ENCODE peak calls at places on chromosomes 16 and 17, in eight cellular contexts. B is hypothalamus; Z is stimulated activated naive B cell treated with anti-CD40 and anti-IgM and Interleukin-4, amounts not matched to agents 10 μg/mL and 1 μg/mL and 100 μg/mL, for 72 hours; U is AG09319; W is activated T-helper 1 cell treated with Interleukin-2 at 50 U/mL for 16 hours; V is H54; F is GM18507; D is RPMI8226. J is an unnamed sample.
A peak's percentile ranks its signal among the peaks of the same experiment; 100 is the strongest.

GRCh38 chr17:57587201-57587870 is 157.8 kb downstream of the CCDC182 start:
- DNase-seq in B (no peak), Z (no peak), U (no peak), W (no peak), V (no peak), F (no peak), D (no peak), J (no peak)

GRCh38 chr17:62149961-62150360 is 84.9 kb upstream of the MED13 start:
- DNase-seq in B (no peak), Z (no peak), U (no peak), W (no peak), V (no peak), F (no peak), D (no peak), J (no peak)

GRCh38 chr17:61267847-61268246 is 131.8 kb upstream of the TBX2 start:
- DNase-seq in B (no peak), Z (no peak), U (no peak), W (no peak), V (no peak), F (no peak), D (no peak), J (no peak)

GRCh38 chr16:53668869-53669268 is 34.8 kb downstream of the RPGRIP1L start:
- DNase-seq in B (no peak), Z (no peak), U (no peak), W (no peak), V (no peak), F (no peak), D (no peak), J (no peak)

GRCh38 chr17:40615295-40615988 is 32.2 kb downstream of the SMARCE1 start:
- DNase-seq in B (no peak), Z (peak; percentile 82), U (no peak), W (no peak), V (peak; percentile 49), F (peak; percentile 54), D (peak; percentile 75), J (no peak)

GRCh38 chr17:28738680-28739384 is 5.0 kb upstream of the TRAF4 start:
- DNase-seq in B (no peak), Z (peak; percentile 91), U (no peak), W (no peak), V (no peak), F (no peak), D (peak; percentile 88), J (no peak)

GRCh38 chr17:32277284-32277683 is 11.7 kb downstream of the RHBDL3 start:
- DNase-seq in B (no peak), Z (no peak), U (no peak), W (no peak), V (no peak), F (no peak), D (no peak), J (no peak)

GRCh38 chr17:45410144-45411091 is 22.3 kb downstream of the ARHGAP27 start:
- DNase-seq in B (no peak), Z (no peak), U (no peak), W (peak; percentile 44), V (no peak), F (no peak), D (peak; percentile 36), J (peak; percentile 75)

GRCh38 chr16:85989376-85989775 is 90.4 kb downstream of the IRF8 start:
- DNase-seq in B (no peak), Z (no peak), U (no peak), W (no peak), V (no peak), F (no peak), D (no peak), J (no peak)

GRCh38 chr16:70410736-70411135 is 28.2 kb downstream of the ST3GAL2 start:
- DNase-seq in B (no peak), Z (no peak), U (no peak), W (no peak), V (no peak), F (no peak), D (no peak), J (no peak)

GRCh38 chr16:66390346-66391108 is 24.0 kb downstream of the CDH5 start:
- DNase-seq in B (no peak), Z (no peak), U (no peak), W (no peak), V (no peak), F (no peak), D (no peak), J (no peak)

GRCh38 chr16:16163109-16163508 is 60.2 kb downstream of the ABCC6 start:
- DNase-seq in B (no peak), Z (no peak), U (no peak), W (no peak), V (no peak), F (no peak), D (no peak), J (no peak)

GRCh38 chr16:83344014-83344413 is 463.8 kb upstream of the HSBP1 start:
- DNase-seq in B (no peak), Z (no peak), U (peak; percentile 74), W (no peak), V (no peak), F (no peak), D (no peak), J (no peak)

GRCh38 chr16:85659336-85659735 is 29.4 kb downstream of the GINS2 start:
- DNase-seq in B (no peak), Z (no peak), U (no peak), W (no peak), V (no peak), F (no peak), D (no peak), J (no peak)

GRCh38 chr16:51129105-51129504 is 22.0 kb downstream of the SALL1 start:
- DNase-seq in B (no peak), Z (no peak), U (no peak), W (no peak), V (no peak), F (no peak), D (no peak), J (no peak)

GRCh38 chr17:80478487-80479245 is 2.3 kb upstream of the NPTX1 start:
- DNase-seq in B (no peak), Z (no peak), U (no peak), W (no peak), V (no peak), F (no peak), D (no peak), J (no peak)

GRCh38 chr17:45371414-45372324 is 54.8 kb upstream of the MAP3K14 start:
- DNase-seq in B (no peak), Z (no peak), U (peak; percentile 85), W (no peak), V (peak; percentile 96), F (no peak), D (no peak), J (peak; percentile 95)

GRCh38 chr16:21608647-21609328 is 9.4 kb downstream of the METTL9 start:
- DNase-seq in B (no peak), Z (no peak), U (no peak), W (no peak), V (no peak), F (no peak), D (no peak), J (peak; percentile 38)

GRCh38 chr16:10949424-10949970 is 5.1 kb downstream of the CLEC16A start:
- DNase-seq in B (no peak), Z (peak; percentile 80), U (no peak), W (no peak), V (peak; percentile 62), F (peak; percentile 37), D (peak; percentile 66), J (no peak)

GRCh38 chr17:80145076-80146075 is 1.6 kb downstream of the EIF4A3 start:
- DNase-seq in B (no peak), Z (no peak), U (no peak), W (no peak), V (no peak), F (no peak), D (peak; percentile 22), J (no peak)

GRCh38 chr16:2085669-2086068 is 37.9 kb downstream of the TSC2 start:
- DNase-seq in B (no peak), Z (no peak), U (no peak), W (no peak), V (no peak), F (no peak), D (no peak), J (no peak)

GRCh38 chr17:16504974-16505373 is 13.0 kb upstream of the LRRC75A start:
- DNase-seq in B (no peak), Z (no peak), U (no peak), W (no peak), V (no peak), F (no peak), D (no peak), J (no peak)

GRCh38 chr16:27363246-27363632 is 38.7 kb upstream of the IL21R start:
- DNase-seq in B (no peak), Z (no peak), U (no peak), W (no peak), V (no peak), F (no peak), D (no peak), J (no peak)